ENCODE peak calls at places on chromosomes 13 and 19, in nine cellular contexts. N is tibial nerve, A is progenitor cell of endocrine pancreas, S is AG04449, X is BJ, L is tibial artery, V is cerebellum, K is left cardiac atrium, Z is pancreas. D is an unnamed sample.

GRCh38 chr19:22527554-22527953 is 105.4 kb upstream of the ZNF98 start:
- DNase-seq in N (no peak), K (no peak), V (no peak), X (no peak), A (no peak), S (no peak), L (no peak), Z (no peak), D (no peak)

GRCh38 chr19:48344892-48345291 is 18.8 kb downstream of the TMEM143 start:
- DNase-seq in K (no peak), S (no peak), A (no peak), L (no peak), Z (no peak), V (no peak), N (no peak), X (no peak), D (no peak)

GRCh38 chr13:95624020-95624419 is 20.5 kb downstream of the DZIP1 start:
- DNase-seq in A (no peak), K (no peak), S (no peak), Z (no peak), L (no peak), N (no peak), X (no peak), V (peak), D (no peak)

GRCh38 chr13:99614465-99614885 is 113.2 kb downstream of the TM9SF2 start:
- DNase-seq in L (no peak), Z (peak), A (no peak), V (no peak), K (no peak), X (no peak), S (no peak), N (no peak), D (peak)

GRCh38 chr13:51683537-51684050 is 99.3 kb downstream of the WDFY2 start:
- DNase-seq in Z (no peak), V (no peak), N (no peak), X (no peak), K (no peak), S (no peak), L (no peak), A (no peak), D (no peak)

GRCh38 chr19:29098863-29099481 is 114.0 kb downstream of the UQCRFS1 start:
- DNase-seq in V (no peak), X (peak), N (peak), S (peak), Z (no peak), L (peak), K (peak), A (no peak), D (no peak)

GRCh38 chr19:38401148-38401547 is 1.7 kb upstream of the FAM98C start:
- DNase-seq in N (no peak), Z (no peak), V (no peak), X (no peak), L (no peak), S (no peak), K (no peak), A (no peak), D (no peak)

GRCh38 chr19:30029721-30030510 is 87.9 kb downstream of the URI1 start:
- DNase-seq in X (peak), A (no peak), K (no peak), L (no peak), V (no peak), N (no peak), S (no peak), Z (no peak), D (peak)

GRCh38 chr19:57334191-57334590 is 13.9 kb downstream of the ZNF543 start:
- DNase-seq in A (no peak), X (no peak), N (no peak), Z (no peak), L (no peak), K (no peak), V (no peak), S (no peak), D (no peak)

GRCh38 chr19:29677001-29677781 is 11.9 kb downstream of the PLEKHF1 start:
- DNase-seq in N (no peak), L (peak), V (no peak), K (no peak), X (no peak), S (no peak), Z (no peak), A (no peak), D (no peak)

GRCh38 chr13:76828316-76828741 is 57.9 kb downstream of the KCTD12 start:
- DNase-seq in S (no peak), V (no peak), X (no peak), N (no peak), Z (no peak), K (no peak), L (no peak), A (no peak), D (no peak)

GRCh38 chr19:38340927-38341326 is 5.3 kb downstream of the CATSPERG start:
- DNase-seq in A (no peak), S (no peak), V (no peak), N (no peak), L (no peak), X (no peak), Z (no peak), K (no peak), D (no peak)

GRCh38 chr19:46860846-46861690 is at the start of gene ARHGAP35:
- DNase-seq in X (no peak), S (no peak), L (no peak), K (no peak), V (peak), N (no peak), Z (peak), A (no peak), D (no peak)

GRCh38 chr13:109869312-109870237 is 83.2 kb upstream of the IRS2 start:
- DNase-seq in V (peak), K (peak), Z (peak), S (no peak), N (peak), X (peak), A (no peak), L (peak), D (no peak)

GRCh38 chr19:35143231-35143715 is at the start of gene FXYD7:
- DNase-seq in K (no peak), V (peak), Z (peak), X (no peak), A (no peak), N (no peak), L (no peak), S (no peak), D (no peak)

GRCh38 chr13:96940961-96941360 is 53.3 kb downstream of the OXGR1 start:
- DNase-seq in X (no peak), N (no peak), K (no peak), V (no peak), Z (no peak), S (no peak), L (no peak), A (no peak), D (no peak)

GRCh38 chr19:4971424-4971793 is 2.5 kb downstream of the KDM4B start:
- DNase-seq in L (no peak), S (no peak), N (no peak), A (no peak), V (peak), Z (no peak), K (no peak), X (no peak), D (no peak)

GRCh38 chr19:16467581-16467980 is 4.2 kb downstream of the EPS15L1 start:
- DNase-seq in X (no peak), L (no peak), A (no peak), S (no peak), K (peak), V (no peak), N (no peak), Z (no peak), D (no peak)

GRCh38 chr19:39870171-39870971 is 24.2 kb upstream of the FBL start:
- DNase-seq in X (no peak), V (no peak), Z (no peak), L (no peak), K (no peak), S (no peak), A (no peak), N (no peak), D (no peak)

GRCh38 chr19:55358943-55359908 is 3.8 kb downstream of the GARIN5B start:
- DNase-seq in K (no peak), N (no peak), X (no peak), V (no peak), Z (no peak), L (no peak), S (no peak), A (no peak), D (no peak)

GRCh38 chr13:48505597-48506091 is 27.2 kb downstream of the RCBTB2 start:
- DNase-seq in X (peak), Z (no peak), S (no peak), A (no peak), N (no peak), K (no peak), V (no peak), L (peak), D (no peak)

GRCh38 chr19:8654591-8655339 is 24.3 kb downstream of the NFILZ start:
- DNase-seq in A (peak), Z (peak), L (no peak), K (peak), S (no peak), V (peak), N (no peak), X (no peak), D (no peak)

GRCh38 chr13:32988588-32989256 is 27.5 kb upstream of the KL start:
- DNase-seq in Z (no peak), K (no peak), N (no peak), X (no peak), A (no peak), V (no peak), S (no peak), L (no peak), D (no peak)

GRCh38 chr19:48737360-48737998 is 2.9 kb downstream of the RASIP1 start:
- DNase-seq in L (no peak), V (peak), A (no peak), K (peak), S (no peak), N (no peak), Z (peak), X (no peak), D (no peak)

GRCh38 chr13:27353653-27354052 is 70.8 kb upstream of the GTF3A start:
- DNase-seq in A (no peak), N (no peak), K (no peak), X (no peak), L (no peak), S (no peak), V (no peak), Z (no peak), D (no peak)

GRCh38 chr19:11064831-11065303 is 24.4 kb upstream of the LDLR start:
- DNase-seq in N (no peak), X (no peak), V (no peak), L (no peak), S (no peak), A (no peak), Z (peak), K (no peak), D (no peak)

GRCh38 chr13:62194371-62194770 is 778.7 kb upstream of the PCDH20 start:
- DNase-seq in S (no peak), L (no peak), X (no peak), N (no peak), V (no peak), Z (no peak), K (no peak), A (no peak), D (no peak)

GRCh38 chr19:48368942-48369341 is 4.8 kb downstream of the SYNGR4 start:
- DNase-seq in Z (no peak), X (no peak), L (no peak), K (no peak), S (no peak), V (no peak), N (no peak), A (no peak), D (no peak)

GRCh38 chr19:50486823-50487515 is 10.3 kb upstream of the GARIN5A start:
- DNase-seq in Z (no peak), V (no peak), L (no peak), X (no peak), S (no peak), N (no peak), K (no peak), A (no peak), D (no peak)

GRCh38 chr19:4327877-4328242 is 10.8 kb downstream of the STAP2 start:
- DNase-seq in A (no peak), S (no peak), V (no peak), L (no peak), Z (no peak), K (no peak), N (no peak), X (no peak), D (no peak)

GRCh38 chr13:81142306-81142999 is 801.5 kb upstream of the SPRY2 start:
- DNase-seq in L (no peak), N (no peak), A (no peak), S (no peak), Z (no peak), V (no peak), K (no peak), X (no peak), D (no peak)

GRCh38 chr19:44111910-44112463 is 1.2 kb upstream of the ZNF225 start:
- DNase-seq in A (no peak), K (peak), L (no peak), Z (no peak), V (no peak), S (peak), X (peak), N (no peak), D (no peak)

GRCh38 chr13:75135325-75135825 is 346.6 kb downstream of the TBC1D4 start:
- DNase-seq in V (no peak), N (no peak), L (no peak), S (peak), K (no peak), X (peak), Z (no peak), A (no peak), D (peak)

GRCh38 chr13:28475916-28476725 is 18.8 kb downstream of the FLT1 start:
- DNase-seq in L (no peak), S (peak), X (peak), K (no peak), A (no peak), V (no peak), N (no peak), Z (no peak), D (no peak)